ENCODE peak calls at places on chromosome 9, in five cellular contexts. L is nephron progenitor cell, N is B cell, V is NCI-H1436 treated with DMSO at 0.1 percent for 48 hours, Y is spleen. I is an unnamed sample.

GRCh38 chr9:92378825-92379535 is 25.4 kb downstream of the OGN start:
- DNase-seq in L (no peak), N (no peak), V (no peak), Y (no peak), I (no peak)

GRCh38 chr9:122684851-122685250 is 9.9 kb downstream of the OR1L3 start:
- DNase-seq in L (no peak), N (no peak), V (no peak), Y (no peak), I (no peak)

GRCh38 chr9:98071737-98072136 is 15.2 kb downstream of the NANS start:
- DNase-seq in L (no peak), N (no peak), V (no peak), Y (peak), I (no peak)

GRCh38 chr9:93466416-93467061 is 13.2 kb upstream of the FAM120AOS start:
- DNase-seq in L (no peak), N (no peak), V (no peak), Y (no peak), I (no peak)

GRCh38 chr9:30250872-30251271 is 2133.6 kb upstream of the ACO1 start:
- DNase-seq in L (no peak), N (no peak), V (no peak), Y (no peak), I (no peak)

GRCh38 chr9:120775859-120776258 is 17.4 kb downstream of the FBXW2 start:
- DNase-seq in L (no peak), N (no peak), V (no peak), Y (no peak), I (no peak)

GRCh38 chr9:137138058-137138697 is 776 bp upstream of the GRIN1 start:
- DNase-seq in L (no peak), N (no peak), V (no peak), Y (no peak), I (peak)

GRCh38 chr9:130232899-130233586 is 32.5 kb upstream of the HMCN2 start:
- DNase-seq in L (peak), N (no peak), V (no peak), Y (peak), I (no peak)

GRCh38 chr9:21810388-21810787 is 8.0 kb downstream of the MTAP start:
- DNase-seq in L (no peak), N (no peak), V (no peak), Y (no peak), I (no peak)

GRCh38 chr9:14441976-14442651 is 128.2 kb upstream of the NFIB start:
- DNase-seq in L (peak), N (no peak), V (no peak), Y (no peak), I (no peak)

GRCh38 chr9:68964102-68964541 is 49.8 kb downstream of the PRKACG start:
- DNase-seq in L (no peak), N (no peak), V (no peak), Y (no peak), I (no peak)

GRCh38 chr9:135611142-135611874 is 28.0 kb downstream of the GLT6D1 start:
- DNase-seq in L (no peak), N (no peak), V (no peak), Y (no peak), I (no peak)

GRCh38 chr9:2824054-2824453 is 19.8 kb downstream of the PUM3 start:
- DNase-seq in L (no peak), N (no peak), V (no peak), Y (no peak), I (no peak)

GRCh38 chr9:136231478-136232297 is 13.9 kb downstream of the QSOX2 start:
- DNase-seq in L (no peak), N (no peak), V (no peak), Y (no peak), I (no peak)

GRCh38 chr9:109811876-109812275 is 31.9 kb downstream of the PALM2AKAP2 start:
- DNase-seq in L (no peak), N (no peak), V (no peak), Y (no peak), I (no peak)

GRCh38 chr9:73154760-73155159 is 3.1 kb downstream of the ANXA1 start:
- DNase-seq in L (no peak), N (no peak), V (no peak), Y (no peak), I (no peak)

GRCh38 chr9:13755551-13755950 is 476.1 kb upstream of the MPDZ start:
- DNase-seq in L (no peak), N (no peak), V (no peak), Y (no peak), I (no peak)

GRCh38 chr9:37410354-37410861 is 12.1 kb upstream of the GRHPR start:
- DNase-seq in L (no peak), N (no peak), V (no peak), Y (peak), I (no peak)

GRCh38 chr9:115548826-115549225 is 430.9 kb upstream of the TNC start:
- DNase-seq in L (no peak), N (no peak), V (no peak), Y (no peak), I (no peak)

GRCh38 chr9:21542780-21543179 is 60.7 kb upstream of the IFNE start:
- DNase-seq in L (no peak), N (no peak), V (no peak), Y (no peak), I (no peak)

GRCh38 chr9:120446681-120447080 is 133.3 kb downstream of the CDK5RAP2 start:
- DNase-seq in L (no peak), N (no peak), V (no peak), Y (no peak), I (no peak)

I was measured in GM13977.